ENCODE peak calls at places on chromosomes 6 and 20, in four cellular contexts. One of them, this sample, is unnamed.

GRCh38 chr20:17636523-17637412 is 45.3 kb downstream of the RRBP1 start:
- DNase-seq in tibial artery: no peak
- DNase-seq in astrocyte of the cerebellum: no peak
- DNase-seq in IMR-90: no peak
- DNase-seq in this sample: no peak

GRCh38 chr6:136085370-136086115 is 164.6 kb downstream of the MTFR2 start:
- DNase-seq in tibial artery: no peak
- DNase-seq in astrocyte of the cerebellum: peak
- DNase-seq in IMR-90: peak
- DNase-seq in this sample: no peak

GRCh38 chr6:30932665-30933365 is 845 bp upstream of the SFTA2 start:
- DNase-seq in tibial artery: no peak
- DNase-seq in astrocyte of the cerebellum: no peak
- DNase-seq in IMR-90: no peak
- DNase-seq in this sample: no peak

GRCh38 chr20:6709865-6710595 is 57.5 kb upstream of the BMP2 start:
- DNase-seq in tibial artery: no peak
- DNase-seq in astrocyte of the cerebellum: no peak
- DNase-seq in IMR-90: peak
- DNase-seq in this sample: no peak

GRCh38 chr6:166619912-166620311 is 7.1 kb downstream of the RPS6KA2 start:
- DNase-seq in tibial artery: no peak
- DNase-seq in astrocyte of the cerebellum: peak
- DNase-seq in IMR-90: peak
- DNase-seq in this sample: peak

GRCh38 chr20:39452583-39453193 is 490.5 kb downstream of the DHX35 start:
- DNase-seq in tibial artery: no peak
- DNase-seq in astrocyte of the cerebellum: no peak
- DNase-seq in IMR-90: no peak
- DNase-seq in this sample: no peak

GRCh38 chr20:38165966-38166706 is 1.1 kb upstream of the TGM2 start:
- DNase-seq in tibial artery: no peak
- DNase-seq in astrocyte of the cerebellum: no peak
- DNase-seq in IMR-90: peak
- DNase-seq in this sample: no peak

GRCh38 chr6:54262956-54263355 is 45.3 kb upstream of the TINAG start:
- DNase-seq in tibial artery: no peak
- DNase-seq in astrocyte of the cerebellum: no peak
- DNase-seq in IMR-90: no peak
- DNase-seq in this sample: peak

GRCh38 chr6:79469381-79470246 is 67.6 kb downstream of the LCA5 start:
- DNase-seq in tibial artery: no peak
- DNase-seq in astrocyte of the cerebellum: no peak
- DNase-seq in IMR-90: no peak
- DNase-seq in this sample: no peak

GRCh38 chr20:52201395-52201794 is 9.8 kb upstream of the ZFP64 start:
- DNase-seq in tibial artery: no peak
- DNase-seq in astrocyte of the cerebellum: no peak
- DNase-seq in IMR-90: no peak
- DNase-seq in this sample: no peak

GRCh38 chr6:8499540-8499939 is 64.2 kb upstream of the SLC35B3 start:
- DNase-seq in tibial artery: no peak
- DNase-seq in astrocyte of the cerebellum: no peak
- DNase-seq in IMR-90: no peak
- DNase-seq in this sample: no peak

GRCh38 chr20:3645309-3646066 is 17.7 kb downstream of the GFRA4 start:
- DNase-seq in tibial artery: no peak
- DNase-seq in astrocyte of the cerebellum: no peak
- DNase-seq in IMR-90: no peak
- DNase-seq in this sample: no peak

GRCh38 chr6:14720411-14721102 is 525.3 kb upstream of the JARID2 start:
- DNase-seq in tibial artery: no peak
- DNase-seq in astrocyte of the cerebellum: no peak
- DNase-seq in IMR-90: no peak
- DNase-seq in this sample: no peak

GRCh38 chr6:2984738-2985381 is 13.5 kb upstream of the SERPINB6 start:
- DNase-seq in tibial artery: no peak
- DNase-seq in astrocyte of the cerebellum: no peak
- DNase-seq in IMR-90: no peak
- DNase-seq in this sample: no peak

GRCh38 chr20:50654899-50655298 is 36.4 kb downstream of the RIPOR3 start:
- DNase-seq in tibial artery: no peak
- DNase-seq in astrocyte of the cerebellum: no peak
- DNase-seq in IMR-90: no peak
- DNase-seq in this sample: no peak

GRCh38 chr20:50658804-50659380 is 32.5 kb downstream of the RIPOR3 start:
- DNase-seq in tibial artery: no peak
- DNase-seq in astrocyte of the cerebellum: no peak
- DNase-seq in IMR-90: no peak
- DNase-seq in this sample: no peak

GRCh38 chr20:50651676-50652075 is 39.7 kb downstream of the RIPOR3 start:
- DNase-seq in tibial artery: no peak
- DNase-seq in astrocyte of the cerebellum: no peak
- DNase-seq in IMR-90: no peak
- DNase-seq in this sample: no peak

GRCh38 chr20:50652702-50653294 is 38.5 kb downstream of the RIPOR3 start:
- DNase-seq in tibial artery: no peak
- DNase-seq in astrocyte of the cerebellum: no peak
- DNase-seq in IMR-90: peak
- DNase-seq in this sample: no peak

DNA sequence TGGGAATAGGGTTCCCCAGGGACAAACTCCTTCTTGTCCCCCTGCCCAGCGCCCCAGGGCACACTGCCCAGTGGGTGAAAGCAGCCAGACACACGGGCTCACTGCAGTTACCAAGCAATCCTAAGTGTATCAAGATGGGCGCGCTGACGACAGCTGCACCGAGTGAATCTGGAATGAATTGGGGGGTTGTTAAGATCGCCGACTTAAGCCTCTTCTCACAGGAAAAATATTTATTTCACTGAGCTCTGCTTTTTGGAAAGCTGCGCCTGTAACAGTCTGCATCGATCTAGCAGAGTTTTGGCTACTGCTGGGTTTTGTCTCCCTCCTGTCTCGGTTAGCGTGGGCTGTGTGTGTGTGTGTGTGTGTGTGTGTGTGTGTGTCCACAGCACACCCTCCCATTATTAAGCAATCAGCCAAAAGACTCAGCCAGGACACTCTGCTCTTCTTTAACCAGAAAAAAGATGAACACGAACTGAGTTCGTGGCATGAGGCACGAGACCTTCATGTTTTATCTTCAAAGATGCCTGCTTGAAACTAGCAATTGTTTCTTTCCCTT is 35.9 kb downstream of the RIPOR3 start:
- DNase-seq in tibial artery: peak
- DNase-seq in astrocyte of the cerebellum: no peak
- DNase-seq in IMR-90: peak
- DNase-seq in this sample: no peak
- H3K4me3 ChIP-seq in tibial artery: no peak
- H3K4me3 ChIP-seq in astrocyte of the cerebellum: no peak
- H3K4me3 ChIP-seq in IMR-90: no peak
- H3K4me3 ChIP-seq in this sample: no peak

DNA sequence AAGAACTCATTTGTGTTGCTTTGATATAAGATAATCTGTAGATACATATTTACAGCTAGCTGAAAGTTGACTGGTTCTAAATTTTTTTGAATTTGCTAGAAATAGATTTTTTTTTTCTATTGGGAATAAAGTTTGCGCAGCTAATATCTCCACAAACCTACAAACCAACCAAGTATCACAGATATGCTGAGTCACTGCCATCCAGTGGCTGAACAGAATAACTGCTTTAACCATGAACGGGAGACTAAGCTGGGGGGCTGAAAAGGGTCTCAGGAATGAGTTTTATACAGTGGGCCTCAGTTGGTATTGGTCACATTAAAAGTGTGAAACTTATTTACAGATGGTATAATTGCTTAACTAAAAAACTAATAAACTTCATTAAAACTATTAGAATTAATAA is 326.7 kb upstream of the CNR1 start:
- DNase-seq in tibial artery: no peak
- DNase-seq in astrocyte of the cerebellum: peak
- DNase-seq in IMR-90: peak
- DNase-seq in this sample: no peak
- TF ChIP-seq CTCF in tibial artery: peak
- TF ChIP-seq CTCF in astrocyte of the cerebellum: peak
- TF ChIP-seq CTCF in IMR-90: peak
- TF ChIP-seq CTCF in this sample: peak

DNA sequence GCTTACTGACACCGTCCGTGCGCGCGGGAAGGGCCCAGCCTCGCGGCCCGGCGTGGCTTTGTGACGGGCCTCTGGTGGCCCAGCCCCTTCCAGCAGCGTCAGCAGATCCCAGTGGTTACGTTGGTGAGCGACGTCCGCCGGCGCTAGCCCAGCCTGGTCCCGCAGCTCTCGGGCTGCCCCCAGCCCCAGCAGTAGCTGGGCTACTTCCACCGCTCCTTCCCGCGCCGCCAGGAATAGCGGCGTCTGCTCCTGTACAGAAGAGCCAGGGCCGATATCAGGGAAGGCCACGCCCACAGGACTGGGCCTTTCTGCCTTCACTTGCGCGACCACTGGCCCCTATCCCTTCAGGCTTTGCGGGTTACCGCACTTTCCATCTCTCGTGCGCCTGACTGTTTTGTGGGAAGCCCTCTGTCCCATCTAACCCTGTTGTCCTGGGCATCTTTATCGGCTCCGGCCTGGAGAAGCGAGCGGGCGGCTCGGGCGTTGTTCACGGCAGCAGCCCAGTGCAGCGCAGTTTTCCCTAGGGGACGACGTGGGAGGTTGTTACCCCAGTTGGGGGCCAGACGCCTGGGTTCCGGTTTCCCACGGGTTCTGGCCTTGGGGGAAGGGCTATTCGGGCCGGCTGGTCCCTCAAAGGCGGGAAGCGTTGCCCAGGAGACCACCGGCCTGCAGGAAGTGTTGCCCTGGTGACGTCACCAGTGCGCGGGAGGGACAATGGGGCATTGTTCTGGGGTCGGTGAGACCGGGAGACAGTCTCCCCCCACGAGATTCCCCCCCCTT is 3.6 kb upstream of the GPSM3 start:
- DNase-seq in tibial artery: peak
- DNase-seq in astrocyte of the cerebellum: peak
- DNase-seq in IMR-90: peak
- DNase-seq in this sample: no peak
- H3K4me3 ChIP-seq in tibial artery: peak
- H3K4me3 ChIP-seq in astrocyte of the cerebellum: peak
- H3K4me3 ChIP-seq in IMR-90: peak
- H3K4me3 ChIP-seq in this sample: peak

GRCh38 chr6:131597448-131597847 is 24.4 kb downstream of the ARG1 start:
- DNase-seq in tibial artery: no peak
- DNase-seq in astrocyte of the cerebellum: no peak
- DNase-seq in IMR-90: no peak
- DNase-seq in this sample: no peak
- TF ChIP-seq CTCF in tibial artery: no peak
- TF ChIP-seq CTCF in astrocyte of the cerebellum: peak
- TF ChIP-seq CTCF in IMR-90: no peak
- TF ChIP-seq CTCF in this sample: peak

DNA sequence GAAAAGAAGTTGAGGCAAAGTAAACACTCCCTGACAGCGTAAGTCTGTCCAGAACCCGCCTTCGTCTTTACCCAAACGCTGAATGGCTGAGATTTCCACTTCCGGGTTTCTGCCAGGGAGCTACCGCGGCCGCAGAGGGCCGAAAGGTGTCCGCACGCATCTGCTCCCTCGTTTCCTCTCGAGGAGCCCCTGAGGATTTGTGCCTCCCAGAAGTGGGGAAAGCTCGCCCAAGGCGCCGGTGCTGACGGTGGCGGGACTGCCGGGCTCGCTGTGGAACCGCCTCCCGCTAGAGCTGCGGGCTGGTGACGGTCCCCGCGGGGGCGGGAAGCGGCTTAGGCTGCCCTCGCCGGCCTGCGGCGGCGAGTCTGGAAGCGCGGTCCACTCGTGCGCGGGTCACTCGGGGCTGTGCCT is 1760.2 kb upstream of the DEFB115 start:
- DNase-seq in tibial artery: peak
- DNase-seq in astrocyte of the cerebellum: no peak
- DNase-seq in IMR-90: no peak
- DNase-seq in this sample: peak
- H3K4me3 ChIP-seq in tibial artery: peak
- H3K4me3 ChIP-seq in astrocyte of the cerebellum: no peak
- H3K4me3 ChIP-seq in IMR-90: no peak
- H3K4me3 ChIP-seq in this sample: peak

GRCh38 chr6:4714961-4715501 is 61.2 kb upstream of the CDYL start:
- DNase-seq in tibial artery: no peak
- DNase-seq in astrocyte of the cerebellum: no peak
- DNase-seq in IMR-90: no peak
- DNase-seq in this sample: no peak

GRCh38 chr6:4723383-4723782 is 52.8 kb upstream of the CDYL start:
- DNase-seq in tibial artery: no peak
- DNase-seq in astrocyte of the cerebellum: no peak
- DNase-seq in IMR-90: no peak
- DNase-seq in this sample: no peak

GRCh38 chr6:4717856-4718255 is 58.3 kb upstream of the CDYL start:
- DNase-seq in tibial artery: no peak
- DNase-seq in astrocyte of the cerebellum: no peak
- DNase-seq in IMR-90: no peak
- DNase-seq in this sample: no peak

GRCh38 chr6:4719491-4719890 is 56.7 kb upstream of the CDYL start:
- DNase-seq in tibial artery: no peak
- DNase-seq in astrocyte of the cerebellum: no peak
- DNase-seq in IMR-90: no peak
- DNase-seq in this sample: no peak
- TF ChIP-seq CTCF in tibial artery: no peak
- TF ChIP-seq CTCF in astrocyte of the cerebellum: no peak
- TF ChIP-seq CTCF in IMR-90: no peak
- TF ChIP-seq CTCF in this sample: no peak

GRCh38 chr20:56710125-56710524 is 81.0 kb downstream of the TFAP2C start:
- DNase-seq in tibial artery: no peak
- DNase-seq in astrocyte of the cerebellum: no peak
- DNase-seq in IMR-90: no peak
- DNase-seq in this sample: no peak

GRCh38 chr20:56702931-56703840 is 74.1 kb downstream of the TFAP2C start:
- DNase-seq in tibial artery: no peak
- DNase-seq in astrocyte of the cerebellum: no peak
- DNase-seq in IMR-90: no peak
- DNase-seq in this sample: no peak

GRCh38 chr20:56706867-56707360 is 77.8 kb downstream of the TFAP2C start:
- DNase-seq in tibial artery: no peak
- DNase-seq in astrocyte of the cerebellum: no peak
- DNase-seq in IMR-90: no peak
- DNase-seq in this sample: no peak

GRCh38 chr20:56710577-56711465 is 81.7 kb downstream of the TFAP2C start:
- DNase-seq in tibial artery: no peak
- DNase-seq in astrocyte of the cerebellum: peak
- DNase-seq in IMR-90: peak
- DNase-seq in this sample: no peak

DNA sequence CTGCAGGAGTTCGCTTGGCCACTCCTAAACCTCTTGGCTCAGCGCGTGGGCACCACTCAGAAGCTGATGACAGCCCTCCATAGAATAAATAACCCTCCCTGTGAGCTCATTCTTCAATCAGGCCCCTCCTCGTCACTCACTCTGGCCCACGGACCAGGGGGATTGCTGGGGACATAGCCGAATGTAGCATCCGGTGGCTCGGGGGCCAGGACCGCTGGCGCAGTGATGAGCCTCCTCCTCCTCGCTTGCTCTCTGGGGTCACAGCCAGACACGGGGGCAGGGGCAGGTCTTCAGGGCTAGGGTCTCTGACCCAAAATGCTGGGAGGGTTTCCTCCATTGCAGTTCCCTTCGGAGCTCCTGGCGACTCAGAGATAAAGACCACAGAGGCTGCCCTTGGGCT is 79.9 kb downstream of the TFAP2C start:
- DNase-seq in tibial artery: no peak
- DNase-seq in astrocyte of the cerebellum: no peak
- DNase-seq in IMR-90: no peak
- DNase-seq in this sample: no peak
- H3K4me3 ChIP-seq in tibial artery: no peak
- H3K4me3 ChIP-seq in astrocyte of the cerebellum: no peak
- H3K4me3 ChIP-seq in IMR-90: no peak
- H3K4me3 ChIP-seq in this sample: no peak

This sample was measured in epithelial cell of proximal tubule.